ENCODE peak calls at places on chromosomes 12 and 14, in five cellular contexts. X, R, E, N and A are unnamed samples.

GRCh38 chr14:69077841-69078240 is 75.1 kb downstream of the DCAF5 start:
- DNase-seq in E (no peak), X (peak; percentile 95), N (no peak), R (peak; percentile 93), A (no peak)

GRCh38 chr12:107645630-107646333 is 39.8 kb upstream of the PWP1 start:
- DNase-seq in E (no peak), R (no peak), X (no peak), N (peak; percentile 64), A (no peak)

GRCh38 chr14:61388173-61388975 is 67.0 kb downstream of the PRKCH start:
- DNase-seq in R (no peak), X (peak; percentile 23), N (no peak), E (no peak), A (no peak)

GRCh38 chr12:110680032-110680431 is 8.9 kb downstream of the HVCN1 start:
- DNase-seq in X (no peak), E (no peak), N (no peak), R (no peak), A (no peak)

GRCh38 chr12:168201-168600 is 45.8 kb downstream of the SLC6A12 start:
- DNase-seq in R (no peak), X (no peak), E (no peak), N (no peak), A (no peak)

GRCh38 chr12:117100251-117100650 is 1.0 kb upstream of the TESC start:
- DNase-seq in E (no peak), R (no peak), X (no peak), N (peak; percentile 24), A (no peak)

GRCh38 chr12:42508913-42509312 is 80.6 kb downstream of the PRICKLE1 start:
- DNase-seq in E (no peak), R (no peak), X (no peak), N (no peak), A (no peak)

GRCh38 chr14:34365309-34365915 is 96.6 kb downstream of the SPTSSA start:
- DNase-seq in E (no peak), X (no peak), N (no peak), R (no peak), A (no peak)

GRCh38 chr12:22409071-22409951 is 74.8 kb upstream of the ST8SIA1 start:
- DNase-seq in N (no peak), R (no peak), X (no peak), E (no peak), A (no peak)

GRCh38 chr12:53079226-53080117 is at the start of gene SPRYD3:
- DNase-seq in N (peak; percentile 99), X (peak; percentile 92), R (peak; percentile 52), E (peak; percentile 96), A (peak; percentile 95)

GRCh38 chr12:18340796-18341195 is 79.5 kb downstream of the PIK3C2G start:
- DNase-seq in E (no peak), N (no peak), X (no peak), R (no peak), A (no peak)

GRCh38 chr12:80268924-80269749 is 169.8 kb downstream of the OTOGL start:
- DNase-seq in N (no peak), X (peak; percentile 88), R (peak; percentile 67), E (no peak), A (no peak)

GRCh38 chr12:93573552-93574223 is 1.2 kb downstream of the SOCS2 start:
- DNase-seq in N (peak; percentile 18), E (no peak), R (no peak), X (peak; percentile 12), A (no peak)

GRCh38 chr14:104382361-104383087 is 197.0 kb upstream of the C14orf180 start:
- DNase-seq in E (no peak), R (no peak), N (no peak), X (no peak), A (no peak)

GRCh38 chr12:16913832-16914490 is 308.0 kb upstream of the LMO3 start:
- DNase-seq in R (no peak), E (no peak), X (no peak), N (no peak), A (no peak)

GRCh38 chr14:78228702-78229327 is 58.6 kb downstream of the NRXN3 start:
- DNase-seq in N (no peak), E (no peak), X (no peak), R (no peak), A (no peak)

GRCh38 chr14:90087433-90087832 is 25.6 kb downstream of the KCNK13 start:
- DNase-seq in E (no peak), X (peak; percentile 87), R (no peak), N (no peak), A (no peak)

GRCh38 chr12:61023231-61023630 is 1237.0 kb upstream of the USP15 start:
- DNase-seq in E (peak; percentile 2), R (no peak), N (no peak), X (no peak), A (peak; percentile 47)

GRCh38 chr12:32139064-32139421 is 32.4 kb downstream of the BICD1 start:
- DNase-seq in X (peak; percentile 59), N (no peak), E (no peak), R (no peak), A (no peak)

GRCh38 chr14:39173198-39173597 is 1.9 kb upstream of the PNN start:
- DNase-seq in E (no peak), X (no peak), N (no peak), R (no peak), A (no peak)

GRCh38 chr12:3326156-3326849 is 164.7 kb upstream of the PRMT8 start:
- DNase-seq in E (no peak), R (no peak), X (no peak), N (no peak), A (no peak)

GRCh38 chr12:96434107-96434506 is 33.9 kb upstream of the CDK17 start:
- DNase-seq in N (no peak), X (peak; percentile 99), R (no peak), E (no peak), A (no peak)

GRCh38 chr12:116878567-116879508 is 2.4 kb downstream of the HRK start:
- DNase-seq in X (no peak), E (no peak), R (no peak), N (no peak), A (peak; percentile 54)

GRCh38 chr12:45834809-45835208 is 105.3 kb downstream of the ARID2 start:
- DNase-seq in R (no peak), X (no peak), E (no peak), N (no peak), A (no peak)

GRCh38 chr12:45839917-45840316 is 110.4 kb downstream of the ARID2 start:
- DNase-seq in E (no peak), N (no peak), R (no peak), X (no peak), A (no peak)
- H3K36me3 ChIP-seq in E (peaks cover 91% of the 10 kb centered on the region), N (peaks cover 12% of the 10 kb centered on the region), R (no peaks in the 10 kb centered on the region), X (peaks cover 8% of the 10 kb centered on the region), A (no peaks in the 10 kb centered on the region)

DNA sequence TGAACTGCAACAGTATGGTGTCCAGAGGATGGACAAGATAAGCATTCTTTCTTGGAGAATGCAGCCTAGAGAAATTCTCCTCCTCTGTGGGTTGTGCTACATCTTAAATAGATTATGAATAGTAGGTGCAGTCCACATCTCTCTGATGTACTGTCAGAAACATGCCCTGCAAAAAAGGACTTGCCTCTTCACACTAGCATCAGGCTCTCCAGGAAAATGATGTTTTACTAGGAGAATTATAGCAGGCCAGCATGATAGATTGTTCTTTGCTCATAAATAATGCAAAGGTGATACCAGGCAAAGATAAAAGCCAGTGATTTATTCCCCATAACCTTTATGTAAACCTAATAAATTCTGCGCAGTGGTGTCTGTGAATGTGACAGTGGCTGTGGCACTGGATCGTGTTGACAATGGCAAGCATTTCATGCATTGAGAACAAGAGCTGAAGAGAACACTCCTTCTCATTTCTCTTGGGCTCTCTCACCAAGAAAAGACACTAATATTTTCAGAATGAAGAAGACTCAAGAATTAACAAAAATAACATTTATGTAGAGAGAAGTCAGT is 646.5 kb upstream of the SEL1L start:
- DNase-seq in X (no peak), N (no peak), R (no peak), E (no peak), A (no peak)
- H3K36me3 ChIP-seq in X (no peaks in the 10 kb centered on the region), N (no peaks in the 10 kb centered on the region), R (no peaks in the 10 kb centered on the region), E (no peaks in the 10 kb centered on the region), A (no peaks in the 10 kb centered on the region)

DNA sequence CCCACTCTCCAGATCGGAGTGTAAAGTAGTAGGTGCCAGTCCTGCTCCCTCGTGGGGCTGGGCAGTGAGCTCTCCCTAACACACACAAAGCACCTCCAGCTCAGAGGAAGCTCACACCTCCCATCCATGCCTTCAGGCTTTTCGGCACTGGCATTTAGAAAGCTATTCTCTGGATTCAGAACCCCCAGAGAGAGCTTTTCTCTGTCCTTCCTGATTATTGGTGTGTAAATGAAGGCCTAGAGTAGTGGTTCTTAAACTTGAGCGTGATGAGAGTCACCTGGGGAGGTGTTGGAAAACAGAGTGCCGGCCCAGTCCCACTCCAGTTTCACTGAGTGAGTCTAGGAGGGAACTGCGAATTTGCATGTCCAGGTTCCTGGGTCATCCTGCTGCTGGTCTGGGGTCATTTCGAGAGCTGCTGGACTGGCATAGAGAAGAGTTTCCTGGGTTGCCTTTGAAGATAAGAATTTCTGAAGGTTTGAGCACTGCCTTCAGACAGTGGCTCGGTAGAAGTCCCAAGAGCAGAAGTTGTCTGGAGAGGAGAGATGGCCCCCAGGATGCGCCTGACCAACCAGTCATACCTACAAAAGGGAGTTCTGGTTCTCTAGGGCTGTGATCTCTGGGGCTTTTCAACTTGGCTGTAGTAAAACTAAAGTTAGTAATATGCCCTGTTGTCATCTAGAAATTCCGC is 15.1 kb downstream of the CD9 start:
- DNase-seq in N (no peak), X (no peak), R (no peak), E (no peak), A (no peak)
- H3K36me3 ChIP-seq in N (no peaks in the 10 kb centered on the region), X (no peaks in the 10 kb centered on the region), R (no peaks in the 10 kb centered on the region), E (peaks cover 38% of the 10 kb centered on the region), A (no peaks in the 10 kb centered on the region)

GRCh38 chr12:113846883-113847282 is 119.2 kb downstream of the RBM19 start:
- DNase-seq in X (no peak), R (no peak), E (no peak), N (no peak), A (no peak)

GRCh38 chr12:113841786-113842185 is 124.3 kb downstream of the RBM19 start:
- DNase-seq in N (no peak), E (no peak), R (no peak), X (no peak), A (no peak)

GRCh38 chr12:113846275-113846674 is 119.8 kb downstream of the RBM19 start:
- DNase-seq in R (no peak), X (no peak), N (no peak), E (no peak), A (no peak)

GRCh38 chr12:113842699-113843098 is 123.4 kb downstream of the RBM19 start:
- DNase-seq in E (no peak), X (no peak), N (no peak), R (no peak), A (no peak)

DNA sequence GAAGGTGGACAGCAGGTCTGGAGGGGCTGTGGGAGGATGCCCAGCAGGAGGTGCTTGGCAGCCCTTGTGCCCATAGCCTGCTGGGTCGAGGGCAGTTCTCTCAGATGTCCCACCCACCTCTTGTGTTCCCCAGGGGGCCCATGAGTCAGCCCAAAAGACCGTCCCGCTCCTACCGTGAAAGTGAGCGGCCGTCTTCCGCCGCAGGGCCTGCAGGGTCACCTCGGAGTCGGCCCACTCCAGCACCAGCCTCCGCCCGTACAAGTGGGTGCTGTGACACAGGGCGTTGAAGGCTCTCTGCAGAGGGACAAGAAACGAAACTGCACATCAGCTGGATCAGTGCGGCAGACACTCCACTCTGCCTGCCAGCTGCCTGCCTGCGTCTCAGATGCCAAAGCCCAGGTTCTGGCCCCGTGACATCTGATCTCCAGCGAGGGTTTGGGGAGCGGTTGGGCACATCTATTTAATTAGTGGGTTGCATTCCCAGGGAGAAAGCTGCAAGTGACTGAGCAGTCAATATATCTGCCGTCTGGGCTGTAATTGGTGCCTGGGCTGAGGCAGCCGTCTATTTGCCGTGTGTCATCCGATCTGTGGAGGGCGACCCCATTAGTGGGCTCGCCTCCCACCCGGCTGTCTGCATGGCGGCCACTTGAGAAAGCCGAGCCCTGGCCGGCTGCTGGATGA is 121.5 kb downstream of the RBM19 start:
- DNase-seq in X (no peak), N (no peak), E (no peak), R (no peak), A (no peak)
- H3K36me3 ChIP-seq in X (no peaks in the 10 kb centered on the region), N (no peaks in the 10 kb centered on the region), E (no peaks in the 10 kb centered on the region), R (no peaks in the 10 kb centered on the region), A (no peaks in the 10 kb centered on the region)